ENCODE peak calls at places on chromosome 11, in seven cellular contexts. O is naive thymus-derived CD8-positive, alpha-beta T cell; G is PC-9; C is iPS-NIHi11; Z is stimulated activated CD8-positive, alpha-beta memory T cell treated with anti-CD3 and anti-CD28 coated beads, Interleukin-7, amount 100 ng/mL, for 4 hours; W is LoVo; P is NCI-H1105 treated with DMSO at 0.1 percent for 48 hours. N is an unnamed sample.

GRCh38 chr11:69419662-69420061 is 61.8 kb upstream of the LINC01488 start:
- DNase-seq in O (no peak), W (no peak), Z (no peak), C (no peak), G (no peak), P (no peak), N (no peak)

GRCh38 chr11:16787035-16787744 is 48.7 kb downstream of the C11orf58 start:
- DNase-seq in G (no peak), C (no peak), P (no peak), Z (no peak), O (no peak), W (no peak), N (peak)

GRCh38 chr11:116109228-116109627 is 605.0 kb upstream of the CADM1 start:
- DNase-seq in Z (no peak), P (no peak), W (peak), O (no peak), C (no peak), G (no peak), N (no peak)

GRCh38 chr11:117907276-117908110 is 21.7 kb downstream of the TMPRSS13 start:
- DNase-seq in Z (peak), G (peak), W (peak), C (peak), O (peak), P (peak), N (peak)

GRCh38 chr11:110182886-110183285 is 89.7 kb downstream of the ZC3H12C start:
- DNase-seq in Z (no peak), G (no peak), O (no peak), P (no peak), W (peak), C (no peak), N (no peak)

GRCh38 chr11:16738198-16738948 is at the start of gene C11orf58:
- DNase-seq in G (peak), O (peak), Z (peak), W (peak), P (peak), C (peak), N (peak)

GRCh38 chr11:28657378-28658030 is 549.3 kb downstream of the METTL15 start:
- DNase-seq in P (no peak), W (no peak), G (no peak), O (no peak), Z (no peak), C (no peak), N (no peak)

GRCh38 chr11:62171261-62171723 is 18.7 kb upstream of the SCGB1D1 start:
- DNase-seq in Z (peak), C (peak), O (peak), G (peak), P (peak), W (peak), N (no peak)

GRCh38 chr11:64146036-64146943 is 19.6 kb downstream of the MACROD1 start:
- DNase-seq in P (peak), O (peak), C (peak), G (peak), Z (peak), W (no peak), N (no peak)

GRCh38 chr11:33258631-33259184 is 1.5 kb downstream of the HIPK3 start:
- DNase-seq in P (peak), W (no peak), O (peak), Z (no peak), G (no peak), C (no peak), N (no peak)

GRCh38 chr11:71407356-71407755 is 40.8 kb downstream of the DHCR7 start:
- DNase-seq in C (no peak), P (no peak), O (no peak), Z (no peak), W (no peak), G (no peak), N (no peak)